ENCODE peak calls at places on chromosomes 11 and 22, in four cellular contexts. One of them, this sample, is unnamed.
A peak's percentile ranks its signal among the peaks of the same experiment; 100 is the strongest.

GRCh38 chr11:125995313-125995712 is 49.5 kb downstream of the VSIG10L2 start:
- DNase-seq in left ventricle myocardium inferior: no peak
- DNase-seq in GM23248: peak; percentile 64
- DNase-seq in effector memory CD4-positive, alpha-beta T cell: no peak
- DNase-seq in this sample: no peak

GRCh38 chr22:20604776-20605221 is 97.4 kb downstream of the MED15 start:
- DNase-seq in left ventricle myocardium inferior: no peak
- DNase-seq in GM23248: no peak
- DNase-seq in effector memory CD4-positive, alpha-beta T cell: no peak
- DNase-seq in this sample: no peak

GRCh38 chr22:19398206-19398605 is 33.3 kb downstream of the HIRA start:
- DNase-seq in left ventricle myocardium inferior: no peak
- DNase-seq in GM23248: peak; percentile 46
- DNase-seq in effector memory CD4-positive, alpha-beta T cell: no peak
- DNase-seq in this sample: no peak

GRCh38 chr11:15585587-15586331 is 471.0 kb downstream of the INSC start:
- DNase-seq in left ventricle myocardium inferior: no peak
- DNase-seq in GM23248: no peak
- DNase-seq in effector memory CD4-positive, alpha-beta T cell: no peak
- DNase-seq in this sample: no peak

GRCh38 chr11:80186687-80187086 is 745.9 kb upstream of the TENM4 start:
- DNase-seq in left ventricle myocardium inferior: no peak
- DNase-seq in GM23248: no peak
- DNase-seq in effector memory CD4-positive, alpha-beta T cell: no peak
- DNase-seq in this sample: no peak

GRCh38 chr11:11946180-11946579 is 62.2 kb downstream of the DKK3 start:
- DNase-seq in left ventricle myocardium inferior: no peak
- DNase-seq in GM23248: peak; percentile 79
- DNase-seq in effector memory CD4-positive, alpha-beta T cell: no peak
- DNase-seq in this sample: no peak

GRCh38 chr11:19232910-19233503 is 7.7 kb downstream of the E2F8 start:
- DNase-seq in left ventricle myocardium inferior: no peak
- DNase-seq in GM23248: peak; percentile 90
- DNase-seq in effector memory CD4-positive, alpha-beta T cell: no peak
- DNase-seq in this sample: no peak

GRCh38 chr11:58394195-58394594 is 12.5 kb downstream of the OR5B3 start:
- DNase-seq in left ventricle myocardium inferior: no peak
- DNase-seq in GM23248: peak; percentile 90
- DNase-seq in effector memory CD4-positive, alpha-beta T cell: no peak
- DNase-seq in this sample: no peak

GRCh38 chr11:73267122-73267846 is 4.9 kb upstream of the P2RY6 start:
- DNase-seq in left ventricle myocardium inferior: no peak
- DNase-seq in GM23248: no peak
- DNase-seq in effector memory CD4-positive, alpha-beta T cell: no peak
- DNase-seq in this sample: peak; percentile 35

GRCh38 chr22:39396156-39396796 is 3.3 kb upstream of the TAB1 start:
- DNase-seq in left ventricle myocardium inferior: no peak
- DNase-seq in GM23248: no peak
- DNase-seq in effector memory CD4-positive, alpha-beta T cell: no peak
- DNase-seq in this sample: no peak

GRCh38 chr22:17104336-17104935 is 16.7 kb downstream of the TMEM121B start:
- DNase-seq in left ventricle myocardium inferior: no peak
- DNase-seq in GM23248: no peak
- DNase-seq in effector memory CD4-positive, alpha-beta T cell: no peak
- DNase-seq in this sample: no peak

GRCh38 chr11:47241740-47242400 is 6.7 kb downstream of the ACP2 start:
- DNase-seq in left ventricle myocardium inferior: no peak
- DNase-seq in GM23248: peak; percentile 91
- DNase-seq in effector memory CD4-positive, alpha-beta T cell: no peak
- DNase-seq in this sample: no peak

GRCh38 chr22:36731916-36732315 is 28.4 kb upstream of the CACNG2 start:
- DNase-seq in left ventricle myocardium inferior: no peak
- DNase-seq in GM23248: no peak
- DNase-seq in effector memory CD4-positive, alpha-beta T cell: no peak
- DNase-seq in this sample: peak; percentile 24

GRCh38 chr11:63572026-63572688 is 9.0 kb upstream of the PLAAT2 start:
- DNase-seq in left ventricle myocardium inferior: no peak
- DNase-seq in GM23248: no peak
- DNase-seq in effector memory CD4-positive, alpha-beta T cell: no peak
- DNase-seq in this sample: no peak

GRCh38 chr11:79076526-79077115 is 364.2 kb downstream of the TENM4 start:
- DNase-seq in left ventricle myocardium inferior: peak; percentile 50
- DNase-seq in GM23248: peak; percentile 61
- DNase-seq in effector memory CD4-positive, alpha-beta T cell: no peak
- DNase-seq in this sample: no peak

GRCh38 chr22:29626497-29627195 is 23.2 kb downstream of the NF2 start:
- DNase-seq in left ventricle myocardium inferior: no peak
- DNase-seq in GM23248: peak; percentile 98
- DNase-seq in effector memory CD4-positive, alpha-beta T cell: no peak
- DNase-seq in this sample: no peak

GRCh38 chr11:63917685-63918523 is 940 bp upstream of the RCOR2 start:
- DNase-seq in left ventricle myocardium inferior: peak; percentile 84
- DNase-seq in GM23248: peak; percentile 55
- DNase-seq in effector memory CD4-positive, alpha-beta T cell: no peak
- DNase-seq in this sample: peak; percentile 86

GRCh38 chr11:111777094-111778046 is 11.2 kb upstream of the PPP2R1B start:
- DNase-seq in left ventricle myocardium inferior: no peak
- DNase-seq in GM23248: peak; percentile 87
- DNase-seq in effector memory CD4-positive, alpha-beta T cell: no peak
- DNase-seq in this sample: no peak

GRCh38 chr11:117281159-117281558 is 10.0 kb upstream of the BACE1-AS start:
- DNase-seq in left ventricle myocardium inferior: no peak
- DNase-seq in GM23248: peak; percentile 96
- DNase-seq in effector memory CD4-positive, alpha-beta T cell: no peak
- DNase-seq in this sample: no peak

GRCh38 chr11:70005107-70005818 is 72.9 kb upstream of the ANO1 start:
- DNase-seq in left ventricle myocardium inferior: no peak
- DNase-seq in GM23248: peak; percentile 71
- DNase-seq in effector memory CD4-positive, alpha-beta T cell: no peak
- DNase-seq in this sample: peak; percentile 79

GRCh38 chr11:19398772-19399542 is 158.2 kb upstream of the E2F8 start:
- DNase-seq in left ventricle myocardium inferior: no peak
- DNase-seq in GM23248: peak; percentile 82
- DNase-seq in effector memory CD4-positive, alpha-beta T cell: no peak
- DNase-seq in this sample: no peak

GRCh38 chr11:123351375-123351774 is 78.7 kb upstream of the GRAMD1B start:
- DNase-seq in left ventricle myocardium inferior: peak; percentile 48
- DNase-seq in GM23248: no peak
- DNase-seq in effector memory CD4-positive, alpha-beta T cell: no peak
- DNase-seq in this sample: no peak

GRCh38 chr22:19941365-19942070 is at the start of the genes COMT and TXNRD2:
- DNase-seq in left ventricle myocardium inferior: peak; percentile 82
- DNase-seq in GM23248: peak; percentile 88
- DNase-seq in effector memory CD4-positive, alpha-beta T cell: peak; percentile 46
- DNase-seq in this sample: no peak

GRCh38 chr11:127392575-127392974 is 392.0 kb upstream of the KIRREL3 start:
- DNase-seq in left ventricle myocardium inferior: no peak
- DNase-seq in GM23248: no peak
- DNase-seq in effector memory CD4-positive, alpha-beta T cell: no peak
- DNase-seq in this sample: no peak

GRCh38 chr11:44813401-44813800 is 86.6 kb downstream of the TSPAN18 start:
- DNase-seq in left ventricle myocardium inferior: peak; percentile 56
- DNase-seq in GM23248: no peak
- DNase-seq in effector memory CD4-positive, alpha-beta T cell: no peak
- DNase-seq in this sample: no peak

GRCh38 chr11:59918494-59918893 is 19.7 kb upstream of the OOSP1 start:
- DNase-seq in left ventricle myocardium inferior: no peak
- DNase-seq in GM23248: peak; percentile 82
- DNase-seq in effector memory CD4-positive, alpha-beta T cell: no peak
- DNase-seq in this sample: no peak

GRCh38 chr11:33347490-33348125 is 90.4 kb downstream of the HIPK3 start:
- DNase-seq in left ventricle myocardium inferior: no peak
- DNase-seq in GM23248: no peak
- DNase-seq in effector memory CD4-positive, alpha-beta T cell: no peak
- DNase-seq in this sample: no peak

GRCh38 chr22:47813661-47814060 is 1051.2 kb downstream of the TBC1D22A start:
- DNase-seq in left ventricle myocardium inferior: no peak
- DNase-seq in GM23248: no peak
- DNase-seq in effector memory CD4-positive, alpha-beta T cell: no peak
- DNase-seq in this sample: no peak

GRCh38 chr11:70650075-70650909 is 252.0 kb downstream of the CTTN start:
- DNase-seq in left ventricle myocardium inferior: peak; percentile 50
- DNase-seq in GM23248: peak; percentile 76
- DNase-seq in effector memory CD4-positive, alpha-beta T cell: no peak
- DNase-seq in this sample: no peak

GRCh38 chr11:17803751-17804334 is 69.3 kb downstream of the KCNC1 start:
- DNase-seq in left ventricle myocardium inferior: no peak
- DNase-seq in GM23248: no peak
- DNase-seq in effector memory CD4-positive, alpha-beta T cell: no peak
- DNase-seq in this sample: no peak

GRCh38 chr11:2816941-2817421 is 68.6 kb downstream of the CDKN1C start:
- DNase-seq in left ventricle myocardium inferior: peak; percentile 11
- DNase-seq in GM23248: peak; percentile 83
- DNase-seq in effector memory CD4-positive, alpha-beta T cell: no peak
- DNase-seq in this sample: no peak

GRCh38 chr11:100706179-100706578 is 19.1 kb downstream of the ARHGAP42 start:
- DNase-seq in left ventricle myocardium inferior: no peak
- DNase-seq in GM23248: no peak
- DNase-seq in effector memory CD4-positive, alpha-beta T cell: no peak
- DNase-seq in this sample: no peak

GRCh38 chr22:48568736-48569330 is 1258.8 kb downstream of the BRD1 start:
- DNase-seq in left ventricle myocardium inferior: no peak
- DNase-seq in GM23248: no peak
- DNase-seq in effector memory CD4-positive, alpha-beta T cell: no peak
- DNase-seq in this sample: no peak

GRCh38 chr11:73379189-73379880 is 3.1 kb downstream of the RELT start:
- DNase-seq in left ventricle myocardium inferior: no peak
- DNase-seq in GM23248: no peak
- DNase-seq in effector memory CD4-positive, alpha-beta T cell: no peak
- DNase-seq in this sample: no peak

GRCh38 chr22:23289851-23290724 is 109.8 kb downstream of the BCR start:
- DNase-seq in left ventricle myocardium inferior: no peak
- DNase-seq in GM23248: peak; percentile 76
- DNase-seq in effector memory CD4-positive, alpha-beta T cell: peak; percentile 28
- DNase-seq in this sample: no peak

GRCh38 chr11:113473983-113474361 is 1.2 kb downstream of the DRD2 start:
- DNase-seq in left ventricle myocardium inferior: no peak
- DNase-seq in GM23248: no peak
- DNase-seq in effector memory CD4-positive, alpha-beta T cell: no peak
- DNase-seq in this sample: no peak

GRCh38 chr11:113477321-113477720 is 2.1 kb upstream of the DRD2 start:
- DNase-seq in left ventricle myocardium inferior: no peak
- DNase-seq in GM23248: no peak
- DNase-seq in effector memory CD4-positive, alpha-beta T cell: no peak
- DNase-seq in this sample: no peak

GRCh38 chr11:113476553-113476952 is 1.4 kb upstream of the DRD2 start:
- DNase-seq in left ventricle myocardium inferior: no peak
- DNase-seq in GM23248: no peak
- DNase-seq in effector memory CD4-positive, alpha-beta T cell: no peak
- DNase-seq in this sample: no peak

GRCh38 chr11:113475160-113475761 is at the start of gene DRD2:
- DNase-seq in left ventricle myocardium inferior: no peak
- DNase-seq in GM23248: peak; percentile 42
- DNase-seq in effector memory CD4-positive, alpha-beta T cell: no peak
- DNase-seq in this sample: no peak

GRCh38 chr11:113474362-113475159 is 637 bp downstream of the DRD2 start:
- DNase-seq in left ventricle myocardium inferior: peak; percentile 69
- DNase-seq in GM23248: peak; percentile 78
- DNase-seq in effector memory CD4-positive, alpha-beta T cell: no peak
- DNase-seq in this sample: no peak
- H3K4me3 ChIP-seq in left ventricle myocardium inferior: peak overlapping the region; percentile 14
- H3K4me3 ChIP-seq in GM23248: no peak overlapping the region
- H3K4me3 ChIP-seq in effector memory CD4-positive, alpha-beta T cell: no peak overlapping the region
- H3K4me3 ChIP-seq in this sample: peak overlapping the region; percentile 22

DNA sequence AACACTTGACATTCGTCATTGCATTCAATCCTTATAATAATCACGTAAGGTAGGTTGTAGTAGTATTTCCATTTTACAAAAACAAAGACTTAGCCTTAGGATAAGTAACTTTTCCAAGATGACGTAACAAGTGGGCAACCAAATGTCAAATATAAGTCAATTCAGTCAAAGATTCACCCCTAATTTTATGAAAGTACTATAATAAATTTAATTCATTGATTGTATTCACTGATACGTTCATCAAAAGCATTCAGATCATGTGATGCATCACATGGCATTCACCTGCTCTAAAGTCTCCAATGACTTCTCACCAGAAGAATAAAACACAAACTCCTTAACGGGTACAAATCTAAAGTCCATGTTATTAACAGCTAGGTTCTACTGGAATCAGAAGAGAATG is 2.1 kb downstream of the KIF18A start:
- DNase-seq in left ventricle myocardium inferior: no peak
- DNase-seq in GM23248: no peak
- DNase-seq in effector memory CD4-positive, alpha-beta T cell: no peak
- DNase-seq in this sample: no peak
- H3K4me3 ChIP-seq in left ventricle myocardium inferior: no peak overlapping the region
- H3K4me3 ChIP-seq in GM23248: peak overlapping the region; percentile 94
- H3K4me3 ChIP-seq in effector memory CD4-positive, alpha-beta T cell: no peak overlapping the region
- H3K4me3 ChIP-seq in this sample: no peak overlapping the region

GRCh38 chr11:67022961-67023956 is at the start of gene SYT12:
- DNase-seq in left ventricle myocardium inferior: no peak
- DNase-seq in GM23248: peak; percentile 61
- DNase-seq in effector memory CD4-positive, alpha-beta T cell: no peak
- DNase-seq in this sample: no peak
- H3K4me3 ChIP-seq in left ventricle myocardium inferior: peak within 1 kb of the TSS; percentile 64
- H3K4me3 ChIP-seq in GM23248: peak within 1 kb of the TSS; percentile 64
- H3K4me3 ChIP-seq in effector memory CD4-positive, alpha-beta T cell: peak within 1 kb of the TSS; percentile 55
- H3K4me3 ChIP-seq in this sample: peak within 1 kb of the TSS; percentile 53

DNA sequence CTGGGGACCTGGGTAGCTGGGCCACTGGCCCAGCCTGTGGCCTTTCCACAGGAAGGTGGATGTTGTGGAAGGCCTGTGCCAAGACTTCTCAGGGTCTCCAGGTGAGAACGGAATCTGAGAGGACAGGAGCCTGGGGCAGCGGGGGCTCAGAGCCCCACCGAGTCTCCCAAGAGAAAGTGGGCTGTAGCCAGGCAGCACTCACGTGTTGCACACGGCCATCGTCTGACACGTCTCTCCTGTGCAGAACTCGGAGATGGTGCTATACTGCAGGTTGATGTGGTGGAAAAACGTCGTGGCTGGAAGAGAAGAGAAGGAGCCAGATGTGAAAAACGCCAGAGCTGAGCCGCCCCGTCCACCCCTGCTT is 6.4 kb downstream of the MOB2 start:
- DNase-seq in left ventricle myocardium inferior: no peak
- DNase-seq in GM23248: no peak
- DNase-seq in effector memory CD4-positive, alpha-beta T cell: no peak
- DNase-seq in this sample: no peak
- H3K4me3 ChIP-seq in left ventricle myocardium inferior: no peak overlapping the region
- H3K4me3 ChIP-seq in GM23248: no peak overlapping the region
- H3K4me3 ChIP-seq in effector memory CD4-positive, alpha-beta T cell: no peak overlapping the region
- H3K4me3 ChIP-seq in this sample: no peak overlapping the region

DNA sequence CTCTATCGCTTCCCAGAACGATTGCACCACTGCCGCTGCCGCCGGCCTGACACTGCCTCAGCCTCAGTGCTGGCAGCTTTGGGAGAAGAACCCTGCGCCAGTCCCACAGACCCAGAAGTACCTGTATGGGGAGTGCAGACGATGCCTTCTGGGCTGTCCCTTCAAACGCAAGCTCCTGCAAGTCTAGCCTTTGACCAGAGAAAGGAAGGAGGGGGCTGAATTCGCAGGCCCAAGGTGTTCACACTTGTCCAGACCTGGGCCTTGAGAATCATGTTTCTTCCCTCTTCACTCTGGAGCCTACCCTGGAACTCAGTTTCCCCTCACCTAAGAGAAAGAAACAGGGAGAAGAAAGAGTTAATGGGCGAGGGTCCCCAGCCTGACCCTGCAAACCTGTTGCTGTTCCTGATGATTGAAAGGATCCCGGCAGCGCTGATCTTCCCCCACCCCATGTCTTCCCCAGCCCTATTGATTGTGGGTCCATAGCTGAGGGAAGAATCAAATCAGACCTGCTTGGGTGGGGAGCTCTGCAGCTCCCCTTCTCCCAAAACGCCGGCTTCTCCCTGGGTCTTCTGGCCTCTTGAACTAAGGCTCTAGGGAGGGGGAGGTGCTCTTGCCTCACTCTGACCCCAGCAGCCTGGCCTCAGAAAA is 786 bp upstream of the MCAM start:
- DNase-seq in left ventricle myocardium inferior: no peak
- DNase-seq in GM23248: no peak
- DNase-seq in effector memory CD4-positive, alpha-beta T cell: no peak
- DNase-seq in this sample: no peak
- H3K4me3 ChIP-seq in left ventricle myocardium inferior: peak overlapping the region; percentile 79
- H3K4me3 ChIP-seq in GM23248: no peak overlapping the region
- H3K4me3 ChIP-seq in effector memory CD4-positive, alpha-beta T cell: no peak overlapping the region
- H3K4me3 ChIP-seq in this sample: peak overlapping the region; percentile 80